ENCODE peak calls at places on chromosomes 13 and 19, in four cellular contexts. Q, V, E and S are unnamed samples.
A peak's percentile ranks its signal among the peaks of the same experiment; 100 is the strongest.

GRCh38 chr19:53971608-53972007 is 8.9 kb downstream of the CACNG8 start:
- DNase-seq in Q (no peak), V (no peak), E (no peak), S (no peak)

GRCh38 chr13:73765651-73766384 is 368.4 kb downstream of the KLF12 start:
- DNase-seq in Q (peak; percentile 58), V (peak; percentile 59), E (peak; percentile 23), S (peak; percentile 95)

GRCh38 chr13:94061316-94061715 is 418.2 kb downstream of the DCT start:
- DNase-seq in Q (peak; percentile 79), V (no peak), E (no peak), S (no peak)

GRCh38 chr19:29170554-29170953 is 42.4 kb downstream of the UQCRFS1 start:
- DNase-seq in Q (no peak), V (no peak), E (no peak), S (no peak)

GRCh38 chr13:110308377-110309158 is 1.5 kb downstream of the COL4A2 start:
- DNase-seq in Q (no peak), V (no peak), E (no peak), S (peak; percentile 80)

GRCh38 chr19:4909172-4909896 is at the start of gene UHRF1:
- DNase-seq in Q (no peak), V (no peak), E (no peak), S (no peak)

GRCh38 chr19:16659832-16660708 is at the start of gene SMIM7:
- DNase-seq in Q (peak; percentile 98), V (peak; percentile 98), E (peak; percentile 99), S (peak; percentile 99)

GRCh38 chr13:89897681-89898080 is 1449.8 kb upstream of the MIR17HG start:
- DNase-seq in Q (no peak), V (no peak), E (no peak), S (no peak)

GRCh38 chr13:95955255-95955654 is 97.9 kb downstream of the UGGT2 start:
- DNase-seq in Q (no peak), V (no peak), E (no peak), S (no peak)

GRCh38 chr19:532578-533484 is 1.3 kb downstream of the CDC34 start:
- DNase-seq in Q (peak; percentile 64), V (peak; percentile 65), E (peak; percentile 54), S (peak; percentile 79)

GRCh38 chr13:36910545-36910944 is 9.5 kb downstream of the SMAD9 start:
- DNase-seq in Q (no peak), V (no peak), E (no peak), S (no peak)

GRCh38 chr13:72820898-72821279 is 39.0 kb downstream of the PIBF1 start:
- DNase-seq in Q (no peak), V (no peak), E (no peak), S (no peak)

GRCh38 chr19:35265126-35265995 is 3.4 kb upstream of the USF2 start:
- DNase-seq in Q (no peak), V (peak; percentile 26), E (peak; percentile 46), S (peak; percentile 56)

GRCh38 chr13:21637296-21637695 is 33.3 kb upstream of the MICU2 start:
- DNase-seq in Q (peak; percentile 43), V (peak; percentile 89), E (no peak), S (peak; percentile 88)

GRCh38 chr13:39967199-39967959 is 311.9 kb downstream of the COG6 start:
- DNase-seq in Q (no peak), V (no peak), E (no peak), S (no peak)

GRCh38 chr19:57867868-57868492 is 18.3 kb downstream of the ZNF587 start:
- DNase-seq in Q (no peak), V (no peak), E (no peak), S (no peak)
- TF ChIP-seq POLR2A in Q (no peak), V (no peak), E (no peak), S (no peak)

DNA sequence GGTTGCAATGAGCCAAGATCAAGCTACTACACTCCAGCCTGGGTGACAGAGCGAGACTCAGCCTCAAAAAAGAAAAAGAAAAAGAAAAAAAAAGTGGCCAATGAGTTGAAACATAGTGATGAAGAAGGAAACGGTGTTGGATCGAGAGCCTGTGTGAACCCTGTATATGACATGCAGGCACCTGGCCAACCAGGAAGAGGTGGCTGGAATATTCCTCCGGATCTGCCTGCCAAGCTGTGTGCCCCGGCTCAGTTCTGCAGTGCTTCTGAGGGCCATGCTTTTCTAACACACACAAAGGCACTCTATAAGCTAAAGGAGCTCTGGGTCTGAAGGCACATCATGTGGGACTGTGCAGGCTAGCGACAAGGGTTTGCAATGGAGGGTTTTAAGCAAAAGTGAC is 3.7 kb upstream of the ZNF444 start:
- DNase-seq in Q (no peak), V (peak; percentile 84), E (peak; percentile 86), S (peak; percentile 88)
- H3K27ac ChIP-seq in Q (no peak overlapping the region), V (peak overlapping the region; percentile 82), E (peak overlapping the region; percentile 57), S (peak overlapping the region; percentile 89)

GRCh38 chr19:49214701-49215100 is 57.1 kb downstream of the TRPM4 start:
- DNase-seq in Q (no peak), V (no peak), E (no peak), S (no peak)

GRCh38 chr19:49210108-49210900 is 52.7 kb downstream of the TRPM4 start:
- DNase-seq in Q (no peak), V (no peak), E (no peak), S (no peak)

GRCh38 chr19:49212302-49212701 is 54.7 kb downstream of the TRPM4 start:
- DNase-seq in Q (no peak), V (no peak), E (no peak), S (no peak)

GRCh38 chr19:49213791-49214190 is 56.2 kb downstream of the TRPM4 start:
- DNase-seq in Q (no peak), V (no peak), E (no peak), S (no peak)

GRCh38 chr19:49210901-49211451 is 53.4 kb downstream of the TRPM4 start:
- DNase-seq in Q (no peak), V (no peak), E (no peak), S (no peak)
- H3K4me3 ChIP-seq in Q (no peak overlapping the region), V (no peak overlapping the region), E (peak overlapping the region; percentile 10), S (no peak overlapping the region)

GRCh38 chr19:38658462-38659306 is 11.2 kb downstream of the ACTN4 start:
- DNase-seq in Q (peak; percentile 100), V (peak; percentile 64), E (peak; percentile 91), S (peak; percentile 76)
- TF ChIP-seq POLR2A in Q (peak; percentile 74), V (no peak), E (no peak), S (peak; percentile 85)

GRCh38 chr13:28728642-28729041 is 9.9 kb upstream of the SLC46A3 start:
- DNase-seq in Q (no peak), V (no peak), E (no peak), S (no peak)
- H3K27ac ChIP-seq in Q (no peak overlapping the region), V (no peak overlapping the region), E (no peak overlapping the region), S (no peak overlapping the region)

GRCh38 chr19:42286349-42287016 is 15.4 kb upstream of the PRR19 start:
- DNase-seq in Q (peak; percentile 27), V (no peak), E (no peak), S (peak; percentile 84)
- H3K4me3 ChIP-seq in Q (no peak overlapping the region), V (no peak overlapping the region), E (no peak overlapping the region), S (no peak overlapping the region)